ENCODE peak calls at places on chromosomes 2 and 18, in four cellular contexts. O, H, B and A are unnamed samples.

GRCh38 chr2:181038796-181039195 is 58.4 kb downstream of the UBE2E3 start:
- DNase-seq in O (no peak), H (no peak), B (no peak), A (no peak)

GRCh38 chr2:96139181-96139758 is 968 bp upstream of the ASTL start:
- DNase-seq in O (no peak), H (no peak), B (no peak), A (no peak)

GRCh38 chr2:74439373-74440004 is 2.2 kb downstream of the RTKN start:
- DNase-seq in O (no peak), H (no peak), B (peak; percentile 74), A (peak; percentile 84)

GRCh38 chr2:168730391-168730790 is 72.0 kb upstream of the NOSTRIN start:
- DNase-seq in O (no peak), H (no peak), B (no peak), A (no peak)

GRCh38 chr18:22432672-22433137 is 15.0 kb upstream of the CTAGE1 start:
- DNase-seq in O (no peak), H (peak; percentile 81), B (no peak), A (no peak)

GRCh38 chr2:209411718-209412117 is 12.1 kb upstream of the MAP2 start:
- DNase-seq in O (no peak), H (no peak), B (no peak), A (no peak)

GRCh38 chr2:126934803-126935202 is 36.1 kb downstream of the TEX51 start:
- DNase-seq in O (no peak), H (no peak), B (no peak), A (no peak)

GRCh38 chr18:54880706-54881105 is 52.4 kb downstream of the RAB27B start:
- DNase-seq in O (no peak), H (peak; percentile 94), B (no peak), A (no peak)

GRCh38 chr2:64383016-64383588 is 70.9 kb upstream of the LGALSL start:
- DNase-seq in O (no peak), H (no peak), B (no peak), A (no peak)

GRCh38 chr2:46294185-46294836 is 2.9 kb upstream of the EPAS1 start:
- DNase-seq in O (no peak), H (peak; percentile 51), B (peak; percentile 41), A (peak; percentile 71)

GRCh38 chr2:106584304-106584954 is 97.3 kb downstream of the CD8B2 start:
- DNase-seq in O (no peak), H (no peak), B (no peak), A (no peak)

GRCh38 chr18:10006261-10006903 is 92.6 kb downstream of the VAPA start:
- DNase-seq in O (no peak), H (no peak), B (peak; percentile 33), A (peak; percentile 90)

GRCh38 chr2:11855120-11855760 is 108.8 kb downstream of the LPIN1 start:
- DNase-seq in O (no peak), H (no peak), B (no peak), A (peak; percentile 39)

GRCh38 chr18:10057808-10058791 is 144.3 kb downstream of the VAPA start:
- DNase-seq in O (no peak), H (peak; percentile 96), B (no peak), A (no peak)

GRCh38 chr2:163319006-163319405 is 416.8 kb downstream of the FIGN start:
- DNase-seq in O (no peak), H (no peak), B (no peak), A (no peak)

GRCh38 chr2:96325884-96326255 is 753 bp downstream of the ITPRIPL1 start:
- DNase-seq in O (no peak), H (no peak), B (no peak), A (no peak)

GRCh38 chr2:237474511-237474911 is 12.5 kb upstream of the MLPH start:
- DNase-seq in O (no peak), H (no peak), B (no peak), A (no peak)

GRCh38 chr2:237472187-237472712 is 14.8 kb upstream of the MLPH start:
- DNase-seq in O (no peak), H (no peak), B (no peak), A (no peak)

GRCh38 chr2:237473474-237474453 is 13.3 kb upstream of the MLPH start:
- DNase-seq in O (no peak), H (no peak), B (no peak), A (no peak)

GRCh38 chr2:237472909-237473308 is 14.1 kb upstream of the MLPH start:
- DNase-seq in O (no peak), H (no peak), B (no peak), A (no peak)

DNA sequence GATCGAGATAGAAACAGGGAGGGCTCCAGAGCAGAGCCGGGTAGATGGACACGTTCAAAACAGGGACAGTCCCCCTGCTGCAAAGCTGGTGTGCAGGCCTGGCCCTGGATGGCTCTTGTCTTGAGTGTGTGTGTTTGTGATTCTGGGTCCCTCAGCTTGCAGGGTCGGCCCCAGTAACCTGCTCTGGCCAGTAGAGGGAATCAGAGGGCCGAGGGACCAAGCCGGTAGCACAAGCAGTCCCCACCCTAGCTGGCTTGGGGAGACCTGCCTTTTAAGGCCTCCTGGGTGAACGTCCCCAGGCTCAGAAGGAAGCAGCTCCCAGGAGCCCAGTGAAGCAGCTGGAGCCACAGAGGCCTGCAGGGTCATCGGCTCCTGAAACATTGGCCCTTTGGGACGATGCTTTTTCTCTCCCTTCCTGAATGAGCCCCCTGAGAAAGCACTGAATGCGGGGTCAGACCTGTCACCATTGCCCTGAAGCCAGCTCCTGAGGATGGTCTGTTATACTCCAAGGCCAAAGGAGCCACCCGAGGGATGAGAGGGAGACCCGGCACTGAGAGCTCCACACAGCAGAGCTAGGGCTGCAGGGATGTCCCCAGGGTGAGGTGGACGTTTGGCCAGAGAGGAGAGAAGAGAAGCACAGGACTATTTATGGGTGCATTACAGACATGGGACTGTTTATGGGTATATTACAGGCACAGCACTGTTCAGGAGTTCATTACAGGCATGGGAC is 15.4 kb upstream of the MLPH start:
- DNase-seq in O (no peak), H (peak; percentile 71), B (peak; percentile 74), A (peak; percentile 58)
- TF ChIP-seq CTCF in O (peak; percentile 57), H (peak; percentile 87), B (peak; percentile 61), A (peak; percentile 80)

GRCh38 chr2:154452906-154453493 is 245.5 kb upstream of the KCNJ3 start:
- DNase-seq in O (no peak), H (no peak), B (no peak), A (no peak)
- TF ChIP-seq CTCF in O (peak; percentile 21), H (peak; percentile 53), B (no peak), A (peak; percentile 20)

GRCh38 chr2:165560377-165560988 is 91.0 kb downstream of the CSRNP3 start:
- DNase-seq in O (no peak), H (no peak), B (no peak), A (no peak)

GRCh38 chr2:165568361-165568760 is 98.9 kb downstream of the CSRNP3 start:
- DNase-seq in O (no peak), H (no peak), B (no peak), A (no peak)

GRCh38 chr2:165562235-165562634 is 92.7 kb downstream of the CSRNP3 start:
- DNase-seq in O (no peak), H (no peak), B (no peak), A (no peak)

GRCh38 chr2:165558832-165559231 is 89.3 kb downstream of the CSRNP3 start:
- DNase-seq in O (no peak), H (no peak), B (no peak), A (no peak)

GRCh38 chr2:165563468-165564225 is 94.1 kb downstream of the CSRNP3 start:
- DNase-seq in O (no peak), H (no peak), B (no peak), A (peak; percentile 19)
- TF ChIP-seq CTCF in O (no peak), H (no peak), B (no peak), A (peak; percentile 46)

GRCh38 chr2:231670892-231671616 is 37.3 kb upstream of the PTMA start:
- DNase-seq in O (no peak), H (no peak), B (peak; percentile 69), A (peak; percentile 60)
- TF ChIP-seq CTCF in O (peak; percentile 54), H (peak; percentile 54), B (peak; percentile 57), A (peak; percentile 50)

DNA sequence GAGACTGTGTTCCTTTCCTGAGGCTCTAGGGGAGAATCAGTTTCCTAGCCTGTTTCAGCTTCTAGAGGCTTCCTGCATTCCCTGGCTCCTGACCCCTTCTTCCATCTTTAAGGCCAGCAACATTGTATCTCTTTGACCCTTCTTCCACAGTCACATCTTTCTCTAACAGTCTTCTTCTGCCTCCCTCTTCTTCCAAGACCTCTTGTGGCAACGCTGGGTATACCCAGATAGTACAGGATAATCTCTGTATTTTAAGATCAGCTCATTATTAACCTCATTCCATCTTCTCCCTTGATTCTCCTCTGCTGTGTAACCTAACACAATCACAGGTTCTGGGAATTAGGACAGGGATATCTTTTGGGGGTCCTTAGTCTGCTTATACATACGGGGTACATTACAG is 8.9 kb upstream of the MYL12A start:
- DNase-seq in O (no peak), H (no peak), B (no peak), A (peak; percentile 29)
- TF ChIP-seq CTCF in O (no peak), H (peak; percentile 29), B (no peak), A (peak; percentile 31)

GRCh38 chr18:47729356-47729755 is 201.1 kb downstream of the SMAD2 start:
- DNase-seq in O (no peak), H (no peak), B (no peak), A (no peak)
- TF ChIP-seq CTCF in O (no peak), H (no peak), B (no peak), A (no peak)

DNA sequence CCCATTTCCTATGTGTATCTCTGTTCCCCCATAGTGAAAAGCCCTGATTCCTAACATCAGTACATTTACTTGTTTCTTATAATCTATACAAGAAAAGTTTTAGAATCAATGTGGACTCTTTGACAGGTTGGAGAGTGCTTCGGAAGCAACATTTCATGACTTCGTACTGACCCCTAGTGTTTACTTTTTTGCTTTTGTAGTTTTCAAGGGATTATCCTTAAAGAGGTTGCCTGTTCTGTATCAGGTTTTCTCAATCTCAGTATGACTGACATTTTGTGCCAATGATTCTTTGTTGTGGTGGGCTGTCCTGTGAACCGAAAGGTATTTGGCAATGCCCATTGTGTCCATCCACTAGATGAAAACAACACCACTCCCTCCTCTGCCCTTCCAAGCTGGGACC is 43.3 kb upstream of the SERPINB2 start:
- DNase-seq in O (no peak), H (peak; percentile 40), B (no peak), A (no peak)
- TF ChIP-seq CTCF in O (peak; percentile 57), H (peak; percentile 70), B (peak; percentile 47), A (peak; percentile 45)

GRCh38 chr18:62526098-62527025 is 3.5 kb downstream of the ZCCHC2 start:
- DNase-seq in O (peak; percentile 60), H (peak; percentile 69), B (peak; percentile 77), A (peak; percentile 88)
- TF ChIP-seq CTCF in O (no peak), H (no peak), B (no peak), A (no peak)

DNA sequence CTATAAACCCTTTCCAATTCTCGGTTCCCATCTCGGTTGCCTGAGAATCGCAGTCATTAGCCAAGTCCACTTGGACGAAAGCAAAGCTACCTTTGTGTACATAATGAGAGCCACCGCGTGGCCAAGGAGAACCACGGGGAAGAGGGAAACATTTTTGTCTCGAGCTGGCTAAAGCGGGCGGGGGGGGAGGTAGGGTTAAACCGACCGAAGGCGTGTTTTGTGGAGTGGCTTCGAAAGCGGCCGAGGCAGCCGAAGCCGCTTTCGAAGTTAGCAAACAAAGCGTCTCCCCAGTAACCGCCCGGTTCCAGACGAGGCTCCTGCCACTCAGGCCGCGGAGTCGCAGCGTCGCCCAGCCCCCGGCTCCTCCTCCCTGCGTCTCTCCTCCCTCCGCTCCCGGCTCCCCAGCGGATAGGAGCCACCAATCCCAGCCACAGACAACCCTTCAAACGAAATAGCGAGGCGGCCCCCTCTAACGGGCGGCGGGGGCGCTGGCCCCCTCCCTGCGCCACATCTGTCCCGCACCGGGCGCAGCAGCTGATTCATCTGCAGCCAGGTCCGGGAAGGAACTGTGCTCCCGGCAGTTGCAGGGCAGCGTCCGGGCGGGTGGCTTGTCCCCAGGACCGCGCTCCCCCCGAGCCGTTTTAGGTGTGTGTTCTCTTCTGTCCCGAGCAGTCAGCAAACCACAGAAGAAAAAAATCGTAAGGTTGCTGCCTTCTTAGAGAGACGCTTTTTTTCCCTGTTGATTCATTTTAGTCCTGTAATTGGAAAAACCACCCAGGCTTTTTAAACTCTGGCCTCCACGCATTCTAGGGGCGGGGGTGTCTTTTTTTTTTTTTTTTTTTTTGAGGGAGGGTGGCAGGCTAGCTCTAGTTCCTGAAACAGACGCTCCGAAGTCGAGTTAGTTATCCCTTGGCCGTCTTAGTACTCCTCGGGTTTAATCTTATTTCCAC is 1.8 kb upstream of the TGIF1 start:
- DNase-seq in O (peak; percentile 90), H (peak; percentile 95), B (peak; percentile 92), A (peak; percentile 96)
- TF ChIP-seq CTCF in O (peak; percentile 24), H (no peak), B (peak; percentile 13), A (no peak)